ENCODE peak calls at places on chromosomes 16 and 17, in ten cellular contexts. F is AG09319, I is uterus, O is ovary, H is bronchial epithelial cell, V is nephron progenitor cell, A is endodermal cell, W is neural progenitor cell, C is transverse colon, X is AG04449. L is an unnamed sample.
A peak's percentile ranks its signal among the peaks of the same experiment; 100 is the strongest.

GRCh38 chr17:49210158-49211029 is at the start of the genes ABI3 and GNGT2:
- DNase-seq in A (peak; percentile 87), C (peak; percentile 70), W (no peak), X (no peak), I (peak; percentile 35), V (peak; percentile 35), O (peak; percentile 39), H (no peak), F (no peak), L (peak; percentile 61)

GRCh38 chr17:72567774-72568173 is 447.0 kb downstream of the SOX9 start:
- DNase-seq in X (no peak), H (no peak), I (no peak), F (no peak), W (no peak), V (no peak), O (no peak), C (no peak), A (no peak), L (no peak)

GRCh38 chr17:73506470-73507435 is 137.5 kb downstream of the SDK2 start:
- DNase-seq in X (no peak), H (no peak), A (no peak), F (no peak), O (no peak), V (no peak), I (no peak), C (no peak), W (no peak), L (no peak)

GRCh38 chr16:85639529-85640253 is 26.6 kb downstream of the GSE1 start:
- DNase-seq in C (no peak), I (no peak), H (peak; percentile 55), A (no peak), F (no peak), W (no peak), O (no peak), V (no peak), X (no peak), L (no peak)

GRCh38 chr16:78705694-78706093 is 606.2 kb downstream of the WWOX start:
- DNase-seq in A (no peak), F (no peak), C (no peak), W (peak; percentile 51), V (no peak), X (no peak), O (no peak), H (peak; percentile 99), I (no peak), L (no peak)

GRCh38 chr16:11025120-11025531 is 80.8 kb downstream of the CLEC16A start:
- DNase-seq in C (no peak), O (no peak), H (no peak), W (no peak), X (no peak), A (no peak), I (no peak), F (no peak), V (no peak), L (no peak)

GRCh38 chr16:1175566-1176279 is 22.8 kb downstream of the CACNA1H start:
- DNase-seq in C (no peak), W (no peak), X (no peak), H (no peak), V (no peak), O (no peak), F (no peak), A (no peak), I (no peak), L (no peak)

GRCh38 chr16:31107465-31107867 is 720 bp upstream of the BCKDK start:
- DNase-seq in O (no peak), F (no peak), H (no peak), C (no peak), V (no peak), X (no peak), A (no peak), W (no peak), I (no peak), L (no peak)

GRCh38 chr16:12557808-12558207 is 245.9 kb downstream of the CPPED1 start:
- DNase-seq in C (no peak), F (no peak), W (peak; percentile 52), O (no peak), V (no peak), I (no peak), H (no peak), X (no peak), A (no peak), L (no peak)

GRCh38 chr16:12559714-12560113 is 244.0 kb downstream of the CPPED1 start:
- DNase-seq in I (no peak), O (no peak), V (no peak), C (no peak), W (no peak), H (no peak), F (no peak), X (no peak), A (no peak), L (no peak)

GRCh38 chr16:12553191-12553590 is 250.5 kb downstream of the CPPED1 start:
- DNase-seq in O (no peak), W (no peak), X (no peak), F (no peak), V (no peak), A (no peak), I (no peak), C (no peak), H (peak; percentile 38), L (no peak)

GRCh38 chr16:12558641-12559040 is 245.0 kb downstream of the CPPED1 start:
- DNase-seq in V (no peak), C (no peak), X (no peak), F (no peak), I (no peak), O (no peak), A (peak; percentile 67), H (no peak), W (no peak), L (no peak)
- TF ChIP-seq CTCF in V (no peak), C (no peak), X (no peak), F (no peak), I (no peak), O (no peak), A (peak; percentile 57), H (no peak), W (no peak), L (no peak)

GRCh38 chr17:36600477-36600876 is 906 bp upstream of the MRM1 start:
- DNase-seq in H (no peak), X (no peak), V (no peak), I (no peak), A (peak; percentile 56), O (no peak), F (no peak), C (no peak), W (no peak), L (no peak)

GRCh38 chr17:36597866-36598777 is 3.3 kb upstream of the MRM1 start:
- DNase-seq in H (no peak), V (no peak), F (no peak), X (no peak), W (no peak), A (no peak), O (no peak), C (no peak), I (no peak), L (no peak)

GRCh38 chr17:36597229-36597628 is 4.2 kb upstream of the MRM1 start:
- DNase-seq in F (no peak), V (no peak), C (peak; percentile 78), W (no peak), H (no peak), O (no peak), X (no peak), I (no peak), A (no peak), L (no peak)

GRCh38 chr17:36599546-36600250 is 1.7 kb upstream of the MRM1 start:
- DNase-seq in W (no peak), C (no peak), V (no peak), X (no peak), O (no peak), I (no peak), H (no peak), F (no peak), A (peak; percentile 42), L (no peak)

DNA sequence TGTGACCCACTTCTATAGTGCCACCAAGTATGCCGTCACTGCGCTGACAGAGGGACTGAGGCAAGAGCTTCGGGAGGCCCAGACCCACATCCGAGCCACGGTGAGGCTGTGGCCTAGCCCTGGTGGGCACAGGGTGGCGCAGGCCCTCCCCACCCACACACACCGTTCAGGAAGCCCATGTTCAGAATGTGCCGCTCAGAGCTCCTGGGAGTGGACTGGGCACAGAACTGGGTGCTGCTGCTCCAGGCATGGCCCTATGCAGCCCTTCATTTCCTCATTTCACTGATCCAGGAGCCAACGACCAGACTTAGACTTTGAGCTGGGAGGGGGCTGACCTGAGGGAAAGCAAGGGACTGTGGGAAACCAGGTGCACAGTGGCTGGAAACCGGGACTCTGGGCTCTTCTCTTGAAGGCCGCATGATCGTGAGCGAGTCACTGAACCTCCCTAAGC is 2.4 kb upstream of the MRM1 start:
- DNase-seq in I (no peak), A (no peak), F (no peak), H (no peak), X (no peak), W (no peak), C (peak; percentile 67), V (no peak), O (no peak), L (no peak)
- TF ChIP-seq CTCF in I (no peak), A (no peak), F (no peak), H (no peak), X (no peak), W (no peak), C (no peak), V (no peak), O (no peak), L (no peak)

DNA sequence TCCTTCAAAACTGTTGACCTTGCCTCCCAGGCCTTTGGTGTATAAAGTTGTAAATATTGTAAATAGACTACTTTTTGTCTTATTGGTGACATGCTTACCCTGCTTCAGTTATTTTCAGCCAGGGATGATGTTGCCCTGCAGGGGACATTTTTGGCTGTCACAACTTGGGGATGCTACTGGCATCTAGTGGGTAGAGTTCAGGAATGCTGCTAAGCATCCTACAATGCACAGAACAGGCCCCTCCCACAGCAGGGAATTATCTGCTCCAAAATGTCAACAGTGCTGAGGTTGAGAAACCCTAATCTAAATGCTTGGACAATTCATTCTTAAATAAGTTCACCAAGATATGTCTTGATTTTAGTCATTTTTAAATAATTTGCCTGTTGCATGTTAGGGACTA is 459.8 kb downstream of the PMP22 start:
- DNase-seq in W (peak; percentile 78), H (no peak), X (no peak), F (no peak), A (peak; percentile 73), O (no peak), V (no peak), I (no peak), C (no peak), L (no peak)
- TF ChIP-seq CTCF in W (peak; percentile 57), H (peak; percentile 1), X (peak; percentile 3), F (no peak), A (peak; percentile 62), O (no peak), V (peak; percentile 18), I (no peak), C (no peak), L (no peak)

GRCh38 chr17:29614345-29615047 is 8.2 kb downstream of the CORO6 start:
- DNase-seq in H (no peak), A (peak; percentile 63), V (no peak), C (no peak), F (no peak), O (no peak), I (no peak), W (peak; percentile 62), X (no peak), L (no peak)

GRCh38 chr17:29616300-29617048 is 6.2 kb downstream of the CORO6 start:
- DNase-seq in F (no peak), O (no peak), W (no peak), V (peak; percentile 10), H (no peak), I (no peak), A (no peak), C (no peak), X (no peak), L (no peak)

GRCh38 chr17:29613856-29614255 is 8.9 kb downstream of the CORO6 start:
- DNase-seq in W (no peak), A (no peak), X (no peak), H (no peak), F (no peak), C (no peak), I (no peak), O (no peak), V (no peak), L (no peak)

GRCh38 chr17:29615492-29616299 is 7.0 kb downstream of the CORO6 start:
- DNase-seq in I (peak; percentile 82), H (peak; percentile 72), A (peak; percentile 96), W (peak; percentile 94), V (peak; percentile 88), C (peak; percentile 92), X (no peak), F (no peak), O (peak; percentile 85), L (no peak)

GRCh38 chr17:29615048-29615385 is 7.7 kb downstream of the CORO6 start:
- DNase-seq in X (no peak), O (no peak), C (peak; percentile 54), I (no peak), V (peak; percentile 18), W (peak; percentile 37), H (no peak), F (no peak), A (no peak), L (no peak)
- TF ChIP-seq CTCF in X (no peak), O (no peak), C (no peak), I (no peak), V (no peak), W (no peak), H (no peak), F (no peak), A (peak; percentile 19), L (no peak)